ENCODE peak calls at places on chromosomes 3 and 15, in five cellular contexts. R is endothelial cell; P is neural crest cell; D is effector memory CD4-positive, alpha-beta T cell; J is fibroblast of gingiva. G is an unnamed sample.

GRCh38 chr3:46087871-46088270 is 60.6 kb upstream of the XCR1 start:
- DNase-seq in R (no peak), P (no peak), D (no peak), J (peak; percentile 61), G (no peak)

GRCh38 chr3:55615039-55615693 is 128.1 kb upstream of the WNT5A start:
- DNase-seq in R (no peak), P (no peak), D (no peak), J (no peak), G (no peak)

GRCh38 chr15:70512772-70513362 is 250.5 kb downstream of the UACA start:
- DNase-seq in R (peak; percentile 38), P (peak; percentile 25), D (peak; percentile 40), J (peak; percentile 24), G (peak; percentile 88)

GRCh38 chr3:160296591-160296990 is 71.4 kb downstream of the C3orf80 start:
- DNase-seq in R (no peak), P (no peak), D (no peak), J (peak; percentile 43), G (no peak)

GRCh38 chr3:112582242-112582874 is 20.5 kb downstream of the SLC35A5 start:
- DNase-seq in R (peak; percentile 44), P (peak; percentile 29), D (peak; percentile 5), J (peak; percentile 71), G (no peak)

GRCh38 chr15:72472907-72473669 is 1.0 kb upstream of the ARIH1 start:
- DNase-seq in R (no peak), P (no peak), D (no peak), J (peak; percentile 39), G (no peak)

GRCh38 chr3:55951371-55951770 is 464.3 kb upstream of the WNT5A start:
- DNase-seq in R (no peak), P (no peak), D (no peak), J (peak; percentile 25), G (no peak)

GRCh38 chr15:74603026-74603788 is 12.4 kb upstream of the CLK3 start:
- DNase-seq in R (no peak), P (no peak), D (no peak), J (no peak), G (no peak)

GRCh38 chr15:74451861-74452835 is 8.8 kb downstream of the UBL7 start:
- DNase-seq in R (no peak), P (no peak), D (no peak), J (no peak), G (no peak)

GRCh38 chr15:87762110-87762509 is 494.4 kb downstream of the NTRK3 start:
- DNase-seq in R (no peak), P (no peak), D (no peak), J (no peak), G (no peak)

GRCh38 chr3:47664519-47664918 is 85.9 kb upstream of the CSPG5 start:
- DNase-seq in R (no peak), P (no peak), D (no peak), J (no peak), G (no peak)

GRCh38 chr15:99566157-99566900 is 545 bp downstream of the MEF2A start:
- DNase-seq in R (peak; percentile 30), P (peak; percentile 16), D (peak; percentile 3), J (no peak), G (peak; percentile 84)

GRCh38 chr3:25554376-25554775 is 110.3 kb downstream of the TOP2B start:
- DNase-seq in R (no peak), P (no peak), D (no peak), J (no peak), G (no peak)

GRCh38 chr15:31347067-31347975 is 20.7 kb downstream of the KLF13 start:
- DNase-seq in R (no peak), P (no peak), D (peak; percentile 61), J (no peak), G (peak; percentile 73)

GRCh38 chr15:55254916-55255679 is 34.5 kb downstream of the RAB27A start:
- DNase-seq in R (no peak), P (no peak), D (no peak), J (no peak), G (no peak)

GRCh38 chr15:96428742-96429141 is 98.2 kb downstream of the NR2F2 start:
- DNase-seq in R (no peak), P (no peak), D (no peak), J (peak; percentile 94), G (no peak)

GRCh38 chr3:196650740-196651311 is 11.3 kb downstream of the NRROS start:
- DNase-seq in R (no peak), P (no peak), D (no peak), J (peak; percentile 95), G (peak; percentile 89)